ENCODE peak calls at places on chromosomes 12 and 14, in nine cellular contexts. One of them, this sample, is unnamed.

GRCh38 chr12:88185988-88186387 is 43.9 kb downstream of the TMTC3 start:
- DNase-seq in breast epithelium: no peak
- DNase-seq in ovary: no peak
- DNase-seq in GM12891: no peak
- DNase-seq in right lobe of liver: no peak
- DNase-seq in prostate gland: no peak
- DNase-seq in A549: peak; percentile 22
- DNase-seq in spleen: no peak
- DNase-seq in body of pancreas: no peak
- DNase-seq in this sample: peak; percentile 5

GRCh38 chr12:47207005-47207717 is 127.4 kb upstream of the AMIGO2 start:
- DNase-seq in breast epithelium: no peak
- DNase-seq in ovary: no peak
- DNase-seq in GM12891: no peak
- DNase-seq in right lobe of liver: no peak
- DNase-seq in prostate gland: no peak
- DNase-seq in A549: no peak
- DNase-seq in spleen: peak; percentile 91
- DNase-seq in body of pancreas: no peak
- DNase-seq in this sample: no peak

GRCh38 chr12:75781532-75782046 is 250.0 kb downstream of the PHLDA1 start:
- DNase-seq in breast epithelium: no peak
- DNase-seq in ovary: no peak
- DNase-seq in GM12891: no peak
- DNase-seq in right lobe of liver: no peak
- DNase-seq in prostate gland: no peak
- DNase-seq in A549: peak; percentile 64
- DNase-seq in spleen: no peak
- DNase-seq in body of pancreas: no peak
- DNase-seq in this sample: no peak

GRCh38 chr14:23351681-23352505 is 794 bp downstream of the SLC22A17 start:
- DNase-seq in breast epithelium: no peak
- DNase-seq in ovary: no peak
- DNase-seq in GM12891: no peak
- DNase-seq in right lobe of liver: no peak
- DNase-seq in prostate gland: no peak
- DNase-seq in A549: no peak
- DNase-seq in spleen: peak; percentile 67
- DNase-seq in body of pancreas: peak; percentile 20
- DNase-seq in this sample: no peak

GRCh38 chr12:99984271-99985128 is at the start of gene ANKS1B:
- DNase-seq in breast epithelium: no peak
- DNase-seq in ovary: peak; percentile 27
- DNase-seq in GM12891: peak; percentile 36
- DNase-seq in right lobe of liver: no peak
- DNase-seq in prostate gland: peak; percentile 49
- DNase-seq in A549: peak; percentile 70
- DNase-seq in spleen: no peak
- DNase-seq in body of pancreas: peak; percentile 74
- DNase-seq in this sample: peak; percentile 65

GRCh38 chr14:103547941-103548462 is 14.5 kb downstream of the BAG5 start:
- DNase-seq in breast epithelium: no peak
- DNase-seq in ovary: peak; percentile 26
- DNase-seq in GM12891: no peak
- DNase-seq in right lobe of liver: no peak
- DNase-seq in prostate gland: no peak
- DNase-seq in A549: no peak
- DNase-seq in spleen: peak; percentile 67
- DNase-seq in body of pancreas: no peak
- DNase-seq in this sample: no peak

GRCh38 chr12:76489737-76490136 is 69.8 kb downstream of the OSBPL8 start:
- DNase-seq in breast epithelium: no peak
- DNase-seq in ovary: no peak
- DNase-seq in GM12891: no peak
- DNase-seq in right lobe of liver: no peak
- DNase-seq in prostate gland: no peak
- DNase-seq in A549: peak; percentile 38
- DNase-seq in spleen: no peak
- DNase-seq in body of pancreas: no peak
- DNase-seq in this sample: no peak

GRCh38 chr14:103731916-103732867 is 16.6 kb downstream of the ZFYVE21 start:
- DNase-seq in breast epithelium: no peak
- DNase-seq in ovary: no peak
- DNase-seq in GM12891: no peak
- DNase-seq in right lobe of liver: no peak
- DNase-seq in prostate gland: no peak
- DNase-seq in A549: no peak
- DNase-seq in spleen: peak; percentile 71
- DNase-seq in body of pancreas: no peak
- DNase-seq in this sample: no peak

GRCh38 chr14:56273949-56274348 is 155.7 kb downstream of the PELI2 start:
- DNase-seq in breast epithelium: no peak
- DNase-seq in ovary: no peak
- DNase-seq in GM12891: no peak
- DNase-seq in right lobe of liver: no peak
- DNase-seq in prostate gland: no peak
- DNase-seq in A549: no peak
- DNase-seq in spleen: no peak
- DNase-seq in body of pancreas: no peak
- DNase-seq in this sample: no peak

GRCh38 chr12:1531654-1532366 is 62.6 kb downstream of the FBXL14 start:
- DNase-seq in breast epithelium: no peak
- DNase-seq in ovary: no peak
- DNase-seq in GM12891: peak; percentile 40
- DNase-seq in right lobe of liver: no peak
- DNase-seq in prostate gland: no peak
- DNase-seq in A549: no peak
- DNase-seq in spleen: no peak
- DNase-seq in body of pancreas: no peak
- DNase-seq in this sample: no peak

GRCh38 chr12:6197996-6198395 is 2.2 kb upstream of the CD9 start:
- DNase-seq in breast epithelium: no peak
- DNase-seq in ovary: no peak
- DNase-seq in GM12891: no peak
- DNase-seq in right lobe of liver: no peak
- DNase-seq in prostate gland: peak; percentile 54
- DNase-seq in A549: no peak
- DNase-seq in spleen: no peak
- DNase-seq in body of pancreas: no peak
- DNase-seq in this sample: no peak

GRCh38 chr12:67151891-67152290 is 117.3 kb upstream of the CAND1 start:
- DNase-seq in breast epithelium: no peak
- DNase-seq in ovary: no peak
- DNase-seq in GM12891: no peak
- DNase-seq in right lobe of liver: no peak
- DNase-seq in prostate gland: no peak
- DNase-seq in A549: no peak
- DNase-seq in spleen: no peak
- DNase-seq in body of pancreas: no peak
- DNase-seq in this sample: no peak

GRCh38 chr14:32559595-32559994 is 230.5 kb downstream of the AKAP6 start:
- DNase-seq in breast epithelium: no peak
- DNase-seq in ovary: no peak
- DNase-seq in GM12891: no peak
- DNase-seq in right lobe of liver: no peak
- DNase-seq in prostate gland: no peak
- DNase-seq in A549: no peak
- DNase-seq in spleen: no peak
- DNase-seq in body of pancreas: no peak
- DNase-seq in this sample: no peak

GRCh38 chr12:62738105-62738504 is 196.8 kb downstream of the PPM1H start:
- DNase-seq in breast epithelium: no peak
- DNase-seq in ovary: no peak
- DNase-seq in GM12891: no peak
- DNase-seq in right lobe of liver: no peak
- DNase-seq in prostate gland: no peak
- DNase-seq in A549: no peak
- DNase-seq in spleen: no peak
- DNase-seq in body of pancreas: no peak
- DNase-seq in this sample: no peak

GRCh38 chr12:75635606-75636444 is 124.4 kb upstream of the KRR1 start:
- DNase-seq in breast epithelium: no peak
- DNase-seq in ovary: no peak
- DNase-seq in GM12891: no peak
- DNase-seq in right lobe of liver: no peak
- DNase-seq in prostate gland: no peak
- DNase-seq in A549: peak; percentile 80
- DNase-seq in spleen: no peak
- DNase-seq in body of pancreas: no peak
- DNase-seq in this sample: peak; percentile 12

GRCh38 chr12:114744696-114745095 is 60.7 kb upstream of the TBX3 start:
- DNase-seq in breast epithelium: no peak
- DNase-seq in ovary: peak; percentile 39
- DNase-seq in GM12891: no peak
- DNase-seq in right lobe of liver: no peak
- DNase-seq in prostate gland: no peak
- DNase-seq in A549: no peak
- DNase-seq in spleen: no peak
- DNase-seq in body of pancreas: no peak
- DNase-seq in this sample: no peak

GRCh38 chr12:11756022-11756421 is 106.5 kb downstream of the ETV6 start:
- DNase-seq in breast epithelium: no peak
- DNase-seq in ovary: no peak
- DNase-seq in GM12891: no peak
- DNase-seq in right lobe of liver: no peak
- DNase-seq in prostate gland: no peak
- DNase-seq in A549: no peak
- DNase-seq in spleen: no peak
- DNase-seq in body of pancreas: no peak
- DNase-seq in this sample: no peak

GRCh38 chr14:75906680-75907280 is 75.0 kb downstream of the TGFB3 start:
- DNase-seq in breast epithelium: peak; percentile 27
- DNase-seq in ovary: peak; percentile 78
- DNase-seq in GM12891: peak; percentile 12
- DNase-seq in right lobe of liver: no peak
- DNase-seq in prostate gland: peak; percentile 53
- DNase-seq in A549: peak; percentile 54
- DNase-seq in spleen: no peak
- DNase-seq in body of pancreas: peak; percentile 74
- DNase-seq in this sample: no peak

GRCh38 chr14:75495882-75496281 is 26.4 kb upstream of the BATF start:
- DNase-seq in breast epithelium: no peak
- DNase-seq in ovary: no peak
- DNase-seq in GM12891: no peak
- DNase-seq in right lobe of liver: no peak
- DNase-seq in prostate gland: no peak
- DNase-seq in A549: no peak
- DNase-seq in spleen: no peak
- DNase-seq in body of pancreas: no peak
- DNase-seq in this sample: no peak

GRCh38 chr14:100802179-100802578 is 23.7 kb upstream of the MEG3 start:
- DNase-seq in breast epithelium: no peak
- DNase-seq in ovary: no peak
- DNase-seq in GM12891: no peak
- DNase-seq in right lobe of liver: no peak
- DNase-seq in prostate gland: no peak
- DNase-seq in A549: no peak
- DNase-seq in spleen: no peak
- DNase-seq in body of pancreas: no peak
- DNase-seq in this sample: no peak

GRCh38 chr14:49691031-49691430 is 1.9 kb upstream of the KLHDC1 start:
- DNase-seq in breast epithelium: no peak
- DNase-seq in ovary: no peak
- DNase-seq in GM12891: no peak
- DNase-seq in right lobe of liver: no peak
- DNase-seq in prostate gland: no peak
- DNase-seq in A549: peak; percentile 15
- DNase-seq in spleen: no peak
- DNase-seq in body of pancreas: no peak
- DNase-seq in this sample: no peak

GRCh38 chr12:45379261-45379660 is 163.4 kb downstream of the ANO6 start:
- DNase-seq in breast epithelium: no peak
- DNase-seq in ovary: no peak
- DNase-seq in GM12891: no peak
- DNase-seq in right lobe of liver: no peak
- DNase-seq in prostate gland: no peak
- DNase-seq in A549: peak; percentile 20
- DNase-seq in spleen: no peak
- DNase-seq in body of pancreas: no peak
- DNase-seq in this sample: no peak

GRCh38 chr12:121774968-121775474 is 18.5 kb downstream of the RHOF start:
- DNase-seq in breast epithelium: no peak
- DNase-seq in ovary: no peak
- DNase-seq in GM12891: no peak
- DNase-seq in right lobe of liver: no peak
- DNase-seq in prostate gland: no peak
- DNase-seq in A549: no peak
- DNase-seq in spleen: no peak
- DNase-seq in body of pancreas: no peak
- DNase-seq in this sample: no peak

GRCh38 chr14:91396959-91397815 is 20.4 kb downstream of the CCDC88C start:
- DNase-seq in breast epithelium: no peak
- DNase-seq in ovary: no peak
- DNase-seq in GM12891: peak; percentile 78
- DNase-seq in right lobe of liver: no peak
- DNase-seq in prostate gland: no peak
- DNase-seq in A549: no peak
- DNase-seq in spleen: peak; percentile 91
- DNase-seq in body of pancreas: peak; percentile 70
- DNase-seq in this sample: no peak
- TF ChIP-seq POLR2A in breast epithelium: no peak
- TF ChIP-seq POLR2A in ovary: no peak
- TF ChIP-seq POLR2A in GM12891: peak; percentile 34
- TF ChIP-seq POLR2A in right lobe of liver: no peak
- TF ChIP-seq POLR2A in prostate gland: no peak
- TF ChIP-seq POLR2A in A549: no peak
- TF ChIP-seq POLR2A in spleen: no peak
- TF ChIP-seq POLR2A in body of pancreas: no peak
- TF ChIP-seq POLR2A in this sample: no peak

GRCh38 chr12:110468212-110469048 is at the start of the genes FAM216A and GPN3:
- DNase-seq in breast epithelium: peak; percentile 96
- DNase-seq in ovary: peak; percentile 96
- DNase-seq in GM12891: peak; percentile 77
- DNase-seq in right lobe of liver: peak; percentile 97
- DNase-seq in prostate gland: peak; percentile 98
- DNase-seq in A549: peak; percentile 99
- DNase-seq in spleen: peak; percentile 96
- DNase-seq in body of pancreas: peak; percentile 98
- DNase-seq in this sample: peak; percentile 81
- TF ChIP-seq POLR2A in breast epithelium: no peak
- TF ChIP-seq POLR2A in ovary: peak; percentile 93
- TF ChIP-seq POLR2A in GM12891: peak; percentile 87
- TF ChIP-seq POLR2A in right lobe of liver: no peak
- TF ChIP-seq POLR2A in prostate gland: peak; percentile 86
- TF ChIP-seq POLR2A in A549: peak; percentile 46
- TF ChIP-seq POLR2A in spleen: peak; percentile 52
- TF ChIP-seq POLR2A in body of pancreas: peak; percentile 19
- TF ChIP-seq POLR2A in this sample: peak; percentile 74

GRCh38 chr14:71532790-71533189 is 399.4 kb upstream of the RGS6 start:
- DNase-seq in breast epithelium: no peak
- DNase-seq in ovary: no peak
- DNase-seq in GM12891: no peak
- DNase-seq in right lobe of liver: no peak
- DNase-seq in prostate gland: no peak
- DNase-seq in A549: no peak
- DNase-seq in spleen: no peak
- DNase-seq in body of pancreas: no peak
- DNase-seq in this sample: no peak
- TF ChIP-seq POLR2A in breast epithelium: no peak
- TF ChIP-seq POLR2A in ovary: no peak
- TF ChIP-seq POLR2A in GM12891: no peak
- TF ChIP-seq POLR2A in right lobe of liver: no peak
- TF ChIP-seq POLR2A in prostate gland: no peak
- TF ChIP-seq POLR2A in A549: no peak
- TF ChIP-seq POLR2A in spleen: no peak
- TF ChIP-seq POLR2A in body of pancreas: no peak
- TF ChIP-seq POLR2A in this sample: no peak

GRCh38 chr14:94386085-94387031 is 2.0 kb downstream of the SERPINA1 start:
- DNase-seq in breast epithelium: no peak
- DNase-seq in ovary: no peak
- DNase-seq in GM12891: no peak
- DNase-seq in right lobe of liver: no peak
- DNase-seq in prostate gland: no peak
- DNase-seq in A549: no peak
- DNase-seq in spleen: no peak
- DNase-seq in body of pancreas: peak; percentile 29
- DNase-seq in this sample: no peak
- TF ChIP-seq POLR2A in breast epithelium: no peak
- TF ChIP-seq POLR2A in ovary: no peak
- TF ChIP-seq POLR2A in GM12891: no peak
- TF ChIP-seq POLR2A in right lobe of liver: peak; percentile 23
- TF ChIP-seq POLR2A in prostate gland: no peak
- TF ChIP-seq POLR2A in A549: no peak
- TF ChIP-seq POLR2A in spleen: no peak
- TF ChIP-seq POLR2A in body of pancreas: no peak
- TF ChIP-seq POLR2A in this sample: no peak